ENCODE peak calls at places on chromosomes 7 and 10, in ten cellular contexts. F is stimulated activated CD8-positive, alpha-beta memory T cell treated with anti-CD3 and anti-CD28 coated beads, Interleukin-7, amount 100 ng/mL, for 1 hour; X is Panc1; Q is G401; T is stromal cell of bone marrow; B is activated CD4-positive, CD25-positive, alpha-beta regulatory T cell; O is activated CD8-positive, alpha-beta memory T cell treated with anti-CD3 and anti-CD28 coated beads for 4 hours; P is T1000; J is type B pancreatic cell; C is HFF-Myc. G is an unnamed sample.
A peak's percentile ranks its signal among the peaks of the same experiment; 100 is the strongest.

GRCh38 chr7:95811846-95812445 is 39.6 kb downstream of the DYNC1I1 start:
- DNase-seq in F (no peak), X (no peak), Q (peak; percentile 88), T (no peak), B (no peak), O (no peak), P (no peak), J (no peak), C (peak; percentile 11), G (peak; percentile 93)

GRCh38 chr10:92418891-92419290 is 127.9 kb downstream of the MARCHF5 start:
- DNase-seq in F (no peak), X (no peak), Q (no peak), T (no peak), B (no peak), O (no peak), P (no peak), J (no peak), C (no peak), G (no peak)

GRCh38 chr10:48614481-48615383 is 9.9 kb upstream of the ARHGAP22 start:
- DNase-seq in F (no peak), X (no peak), Q (no peak), T (peak; percentile 50), B (no peak), O (no peak), P (no peak), J (no peak), C (no peak), G (no peak)

GRCh38 chr10:37975407-37975991 is 948 bp downstream of the ZNF25 start:
- DNase-seq in F (no peak), X (no peak), Q (peak; percentile 47), T (peak; percentile 6), B (no peak), O (no peak), P (no peak), J (no peak), C (peak; percentile 1), G (peak; percentile 16)

GRCh38 chr7:95199779-95200558 is 124.4 kb downstream of the PON1 start:
- DNase-seq in F (no peak), X (peak; percentile 52), Q (peak; percentile 82), T (peak; percentile 44), B (no peak), O (no peak), P (no peak), J (no peak), C (no peak), G (peak; percentile 69)

GRCh38 chr10:100621360-100622205 is 85.8 kb downstream of the HIF1AN start:
- DNase-seq in F (no peak), X (no peak), Q (no peak), T (no peak), B (peak; percentile 4), O (no peak), P (no peak), J (no peak), C (no peak), G (peak; percentile 3)

GRCh38 chr7:100437150-100438100 is 1.1 kb upstream of the PPP1R35 start:
- DNase-seq in F (no peak), X (no peak), Q (no peak), T (no peak), B (no peak), O (no peak), P (no peak), J (no peak), C (no peak), G (no peak)

GRCh38 chr7:18903676-18904075 is 213.8 kb downstream of the TWIST1 start:
- DNase-seq in F (no peak), X (no peak), Q (no peak), T (no peak), B (no peak), O (no peak), P (no peak), J (no peak), C (no peak), G (peak; percentile 13)

GRCh38 chr10:101897633-101898032 is 54.0 kb upstream of the KCNIP2 start:
- DNase-seq in F (no peak), X (no peak), Q (peak; percentile 81), T (peak; percentile 35), B (no peak), O (no peak), P (no peak), J (no peak), C (no peak), G (peak; percentile 75)

GRCh38 chr10:104331208-104331838 is 6.9 kb downstream of the ITPRIP start:
- DNase-seq in F (no peak), X (no peak), Q (no peak), T (no peak), B (no peak), O (no peak), P (no peak), J (no peak), C (no peak), G (peak; percentile 95)

GRCh38 chr10:184911-185310 is 49.7 kb downstream of the ZMYND11 start:
- DNase-seq in F (no peak), X (no peak), Q (no peak), T (no peak), B (no peak), O (no peak), P (no peak), J (no peak), C (no peak), G (no peak)

GRCh38 chr10:114397651-114398145 is 6.6 kb downstream of the AFAP1L2 start:
- DNase-seq in F (no peak), X (no peak), Q (no peak), T (no peak), B (no peak), O (no peak), P (no peak), J (no peak), C (no peak), G (no peak)

GRCh38 chr10:62381385-62382102 is 7.4 kb downstream of the ZNF365 start:
- DNase-seq in F (no peak), X (no peak), Q (peak; percentile 76), T (no peak), B (no peak), O (no peak), P (no peak), J (no peak), C (no peak), G (no peak)

GRCh38 chr10:3468919-3469638 is 296.5 kb upstream of the PITRM1 start:
- DNase-seq in F (no peak), X (no peak), Q (no peak), T (peak; percentile 97), B (no peak), O (no peak), P (peak; percentile 24), J (no peak), C (peak; percentile 90), G (peak; percentile 32)

GRCh38 chr7:123367508-123368122 is 166.8 kb downstream of the IQUB start:
- DNase-seq in F (no peak), X (peak; percentile 20), Q (no peak), T (peak; percentile 7), B (no peak), O (no peak), P (no peak), J (no peak), C (peak; percentile 0), G (peak; percentile 69)

GRCh38 chr7:50856821-50857220 is 74.1 kb upstream of the GRB10 start:
- DNase-seq in F (no peak), X (no peak), Q (no peak), T (no peak), B (no peak), O (no peak), P (no peak), J (no peak), C (no peak), G (no peak)

GRCh38 chr10:12041766-12042408 is 722 bp downstream of the UPF2 start:
- DNase-seq in F (no peak), X (no peak), Q (peak; percentile 25), T (no peak), B (no peak), O (no peak), P (no peak), J (no peak), C (no peak), G (peak; percentile 25)

GRCh38 chr7:116951366-116952292 is 1.7 kb upstream of the ST7 start:
- DNase-seq in F (no peak), X (peak; percentile 64), Q (no peak), T (no peak), B (no peak), O (no peak), P (no peak), J (no peak), C (no peak), G (peak; percentile 29)

GRCh38 chr7:129807863-129808262 is 144.9 kb downstream of the UBE2H start:
- DNase-seq in F (no peak), X (no peak), Q (no peak), T (no peak), B (no peak), O (no peak), P (no peak), J (no peak), C (no peak), G (no peak)

GRCh38 chr7:148436571-148436970 is 154.0 kb upstream of the C7orf33 start:
- DNase-seq in F (no peak), X (no peak), Q (no peak), T (no peak), B (no peak), O (no peak), P (no peak), J (no peak), C (no peak), G (peak; percentile 65)

GRCh38 chr7:16711730-16712129 is 41.8 kb upstream of the TSPAN13 start:
- DNase-seq in F (no peak), X (no peak), Q (no peak), T (peak; percentile 35), B (no peak), O (no peak), P (no peak), J (no peak), C (no peak), G (no peak)

GRCh38 chr10:124864421-124865193 is 63.0 kb downstream of the ABRAXAS2 start:
- DNase-seq in F (no peak), X (no peak), Q (peak; percentile 95), T (no peak), B (no peak), O (no peak), P (no peak), J (no peak), C (no peak), G (peak; percentile 5)

GRCh38 chr7:94662548-94662947 is 6.6 kb upstream of the SGCE start:
- DNase-seq in F (no peak), X (no peak), Q (no peak), T (no peak), B (no peak), O (no peak), P (no peak), J (no peak), C (no peak), G (peak; percentile 79)

GRCh38 chr10:48649349-48649944 is 35.2 kb upstream of the WDFY4 start:
- DNase-seq in F (no peak), X (no peak), Q (no peak), T (no peak), B (no peak), O (no peak), P (no peak), J (no peak), C (no peak), G (no peak)

GRCh38 chr10:110326351-110327032 is 21.8 kb upstream of the SMNDC1 start:
- DNase-seq in F (no peak), X (no peak), Q (no peak), T (no peak), B (no peak), O (no peak), P (no peak), J (no peak), C (peak; percentile 70), G (no peak)

GRCh38 chr10:132464256-132465192 is 67.5 kb downstream of the PWWP2B start:
- DNase-seq in F (no peak), X (no peak), Q (peak; percentile 98), T (no peak), B (no peak), O (no peak), P (no peak), J (no peak), C (no peak), G (no peak)

GRCh38 chr10:96576277-96576980 is 10.4 kb downstream of the TM9SF3 start:
- DNase-seq in F (no peak), X (no peak), Q (no peak), T (no peak), B (no peak), O (no peak), P (no peak), J (no peak), C (no peak), G (no peak)

GRCh38 chr7:155584261-155584660 is 37.9 kb upstream of the CNPY1 start:
- DNase-seq in F (no peak), X (no peak), Q (no peak), T (no peak), B (no peak), O (no peak), P (no peak), J (no peak), C (no peak), G (no peak)

G was measured in NCI-H69.